ENCODE peak calls at places on chromosome 19, in ten cellular contexts. One of them, this sample, is unnamed.

GRCh38 chr19:10988380-10988779 is 27.6 kb downstream of the SMARCA4 start:
- DNase-seq in amniotic epithelial cell: no peak
- DNase-seq in endothelial cell: no peak
- DNase-seq in ovary: no peak
- DNase-seq in stimulated activated naive CD4-positive, alpha-beta T cell treated with Interleukin-2 at 50 U/mL for 16 hours: no peak
- DNase-seq in memory B cell: no peak
- DNase-seq in iris pigment epithelial cell: no peak
- DNase-seq in NCI-H1417: no peak
- DNase-seq in heart left ventricle: no peak
- DNase-seq in Right ventricle myocardium superior: no peak
- DNase-seq in this sample: no peak

GRCh38 chr19:46144756-46145155 is 3.3 kb upstream of the IGFL2 start:
- DNase-seq in NCI-H1417: no peak
- DNase-seq in ovary: no peak
- DNase-seq in Right ventricle myocardium superior: no peak
- DNase-seq in endothelial cell: no peak
- DNase-seq in iris pigment epithelial cell: no peak
- DNase-seq in amniotic epithelial cell: no peak
- DNase-seq in stimulated activated naive CD4-positive, alpha-beta T cell treated with Interleukin-2 at 50 U/mL for 16 hours: no peak
- DNase-seq in heart left ventricle: no peak
- DNase-seq in memory B cell: no peak
- DNase-seq in this sample: no peak

GRCh38 chr19:32881766-32882165 is 12.2 kb upstream of the SLC7A9 start:
- DNase-seq in NCI-H1417: peak; percentile 20
- DNase-seq in iris pigment epithelial cell: no peak
- DNase-seq in memory B cell: no peak
- DNase-seq in endothelial cell: no peak
- DNase-seq in amniotic epithelial cell: no peak
- DNase-seq in heart left ventricle: no peak
- DNase-seq in stimulated activated naive CD4-positive, alpha-beta T cell treated with Interleukin-2 at 50 U/mL for 16 hours: no peak
- DNase-seq in Right ventricle myocardium superior: no peak
- DNase-seq in ovary: no peak
- DNase-seq in this sample: no peak

GRCh38 chr19:49391581-49392399 is 3.7 kb downstream of the KASH5 start:
- DNase-seq in NCI-H1417: peak; percentile 83
- DNase-seq in stimulated activated naive CD4-positive, alpha-beta T cell treated with Interleukin-2 at 50 U/mL for 16 hours: peak; percentile 74
- DNase-seq in heart left ventricle: peak; percentile 81
- DNase-seq in iris pigment epithelial cell: peak; percentile 62
- DNase-seq in Right ventricle myocardium superior: peak; percentile 85
- DNase-seq in endothelial cell: peak; percentile 76
- DNase-seq in memory B cell: peak; percentile 70
- DNase-seq in amniotic epithelial cell: peak; percentile 56
- DNase-seq in ovary: peak; percentile 72
- DNase-seq in this sample: peak; percentile 78

GRCh38 chr19:36032251-36033104 is at the start of gene CLIP3:
- DNase-seq in heart left ventricle: peak; percentile 72
- DNase-seq in iris pigment epithelial cell: peak; percentile 48
- DNase-seq in memory B cell: no peak
- DNase-seq in endothelial cell: peak; percentile 73
- DNase-seq in NCI-H1417: peak; percentile 84
- DNase-seq in Right ventricle myocardium superior: peak; percentile 79
- DNase-seq in amniotic epithelial cell: peak; percentile 51
- DNase-seq in ovary: peak; percentile 87
- DNase-seq in stimulated activated naive CD4-positive, alpha-beta T cell treated with Interleukin-2 at 50 U/mL for 16 hours: no peak
- DNase-seq in this sample: peak; percentile 89

GRCh38 chr19:2717638-2718541 is 3.3 kb downstream of the DIRAS1 start:
- DNase-seq in NCI-H1417: no peak
- DNase-seq in endothelial cell: no peak
- DNase-seq in heart left ventricle: no peak
- DNase-seq in amniotic epithelial cell: no peak
- DNase-seq in ovary: no peak
- DNase-seq in memory B cell: no peak
- DNase-seq in stimulated activated naive CD4-positive, alpha-beta T cell treated with Interleukin-2 at 50 U/mL for 16 hours: no peak
- DNase-seq in Right ventricle myocardium superior: no peak
- DNase-seq in iris pigment epithelial cell: no peak
- DNase-seq in this sample: no peak

GRCh38 chr19:16418597-16418962 is 53.2 kb downstream of the EPS15L1 start:
- DNase-seq in ovary: no peak
- DNase-seq in memory B cell: no peak
- DNase-seq in endothelial cell: no peak
- DNase-seq in amniotic epithelial cell: no peak
- DNase-seq in Right ventricle myocardium superior: no peak
- DNase-seq in NCI-H1417: no peak
- DNase-seq in stimulated activated naive CD4-positive, alpha-beta T cell treated with Interleukin-2 at 50 U/mL for 16 hours: no peak
- DNase-seq in iris pigment epithelial cell: no peak
- DNase-seq in heart left ventricle: no peak
- DNase-seq in this sample: peak; percentile 33

GRCh38 chr19:35117017-35117570 is 1.5 kb downstream of the FXYD3 start:
- DNase-seq in ovary: no peak
- DNase-seq in memory B cell: no peak
- DNase-seq in heart left ventricle: no peak
- DNase-seq in Right ventricle myocardium superior: no peak
- DNase-seq in amniotic epithelial cell: no peak
- DNase-seq in stimulated activated naive CD4-positive, alpha-beta T cell treated with Interleukin-2 at 50 U/mL for 16 hours: no peak
- DNase-seq in iris pigment epithelial cell: no peak
- DNase-seq in NCI-H1417: no peak
- DNase-seq in endothelial cell: no peak
- DNase-seq in this sample: peak; percentile 13

GRCh38 chr19:10074153-10074552 is 12.0 kb upstream of the SHFL start:
- DNase-seq in memory B cell: peak; percentile 21
- DNase-seq in amniotic epithelial cell: peak; percentile 16
- DNase-seq in heart left ventricle: no peak
- DNase-seq in NCI-H1417: peak; percentile 34
- DNase-seq in ovary: no peak
- DNase-seq in endothelial cell: no peak
- DNase-seq in Right ventricle myocardium superior: no peak
- DNase-seq in stimulated activated naive CD4-positive, alpha-beta T cell treated with Interleukin-2 at 50 U/mL for 16 hours: peak; percentile 33
- DNase-seq in iris pigment epithelial cell: peak; percentile 38
- DNase-seq in this sample: no peak

GRCh38 chr19:51798958-51799310 is 4.0 kb downstream of the FPR3 start:
- DNase-seq in amniotic epithelial cell: no peak
- DNase-seq in heart left ventricle: peak; percentile 72
- DNase-seq in Right ventricle myocardium superior: peak; percentile 70
- DNase-seq in endothelial cell: no peak
- DNase-seq in iris pigment epithelial cell: no peak
- DNase-seq in stimulated activated naive CD4-positive, alpha-beta T cell treated with Interleukin-2 at 50 U/mL for 16 hours: no peak
- DNase-seq in NCI-H1417: no peak
- DNase-seq in ovary: no peak
- DNase-seq in memory B cell: no peak
- DNase-seq in this sample: peak; percentile 59

GRCh38 chr19:39362682-39363657 is 20.7 kb downstream of the SAMD4B start:
- DNase-seq in NCI-H1417: no peak
- DNase-seq in memory B cell: no peak
- DNase-seq in iris pigment epithelial cell: peak; percentile 78
- DNase-seq in ovary: no peak
- DNase-seq in heart left ventricle: no peak
- DNase-seq in stimulated activated naive CD4-positive, alpha-beta T cell treated with Interleukin-2 at 50 U/mL for 16 hours: no peak
- DNase-seq in amniotic epithelial cell: peak; percentile 78
- DNase-seq in Right ventricle myocardium superior: no peak
- DNase-seq in endothelial cell: no peak
- DNase-seq in this sample: no peak

GRCh38 chr19:6459356-6460098 is at the start of gene SLC25A23:
- DNase-seq in NCI-H1417: peak; percentile 85
- DNase-seq in memory B cell: peak; percentile 40
- DNase-seq in heart left ventricle: peak; percentile 77
- DNase-seq in endothelial cell: peak; percentile 77
- DNase-seq in stimulated activated naive CD4-positive, alpha-beta T cell treated with Interleukin-2 at 50 U/mL for 16 hours: peak; percentile 44
- DNase-seq in Right ventricle myocardium superior: peak; percentile 77
- DNase-seq in ovary: peak; percentile 77
- DNase-seq in amniotic epithelial cell: peak; percentile 73
- DNase-seq in iris pigment epithelial cell: peak; percentile 66
- DNase-seq in this sample: peak; percentile 68

GRCh38 chr19:30226464-30227070 is 145.6 kb upstream of the ZNF536 start:
- DNase-seq in heart left ventricle: no peak
- DNase-seq in iris pigment epithelial cell: no peak
- DNase-seq in ovary: no peak
- DNase-seq in Right ventricle myocardium superior: no peak
- DNase-seq in endothelial cell: no peak
- DNase-seq in stimulated activated naive CD4-positive, alpha-beta T cell treated with Interleukin-2 at 50 U/mL for 16 hours: no peak
- DNase-seq in memory B cell: no peak
- DNase-seq in amniotic epithelial cell: no peak
- DNase-seq in NCI-H1417: no peak
- DNase-seq in this sample: peak; percentile 65

GRCh38 chr19:34794289-34794960 is 21.4 kb upstream of the ZNF599 start:
- DNase-seq in heart left ventricle: no peak
- DNase-seq in endothelial cell: no peak
- DNase-seq in amniotic epithelial cell: peak; percentile 7
- DNase-seq in Right ventricle myocardium superior: no peak
- DNase-seq in NCI-H1417: no peak
- DNase-seq in memory B cell: no peak
- DNase-seq in stimulated activated naive CD4-positive, alpha-beta T cell treated with Interleukin-2 at 50 U/mL for 16 hours: no peak
- DNase-seq in ovary: no peak
- DNase-seq in iris pigment epithelial cell: peak; percentile 15
- DNase-seq in this sample: no peak

GRCh38 chr19:42097461-42097860 is 21.5 kb downstream of the ZNF574 start:
- DNase-seq in Right ventricle myocardium superior: no peak
- DNase-seq in endothelial cell: no peak
- DNase-seq in NCI-H1417: no peak
- DNase-seq in iris pigment epithelial cell: no peak
- DNase-seq in memory B cell: no peak
- DNase-seq in heart left ventricle: no peak
- DNase-seq in stimulated activated naive CD4-positive, alpha-beta T cell treated with Interleukin-2 at 50 U/mL for 16 hours: no peak
- DNase-seq in ovary: no peak
- DNase-seq in amniotic epithelial cell: no peak
- DNase-seq in this sample: no peak

GRCh38 chr19:46495789-46496099 is at the start of gene PNMA8B:
- DNase-seq in memory B cell: no peak
- DNase-seq in heart left ventricle: peak; percentile 79
- DNase-seq in endothelial cell: peak; percentile 85
- DNase-seq in NCI-H1417: peak; percentile 95
- DNase-seq in Right ventricle myocardium superior: peak; percentile 82
- DNase-seq in ovary: peak; percentile 89
- DNase-seq in iris pigment epithelial cell: peak; percentile 65
- DNase-seq in amniotic epithelial cell: no peak
- DNase-seq in stimulated activated naive CD4-positive, alpha-beta T cell treated with Interleukin-2 at 50 U/mL for 16 hours: no peak
- DNase-seq in this sample: peak; percentile 82

GRCh38 chr19:50916069-50916468 is 4.9 kb upstream of the KLK4 start:
- DNase-seq in memory B cell: no peak
- DNase-seq in Right ventricle myocardium superior: no peak
- DNase-seq in amniotic epithelial cell: no peak
- DNase-seq in NCI-H1417: no peak
- DNase-seq in iris pigment epithelial cell: no peak
- DNase-seq in heart left ventricle: no peak
- DNase-seq in endothelial cell: no peak
- DNase-seq in stimulated activated naive CD4-positive, alpha-beta T cell treated with Interleukin-2 at 50 U/mL for 16 hours: no peak
- DNase-seq in ovary: no peak
- DNase-seq in this sample: no peak

GRCh38 chr19:49861541-49862410 is 5.6 kb downstream of the PNKP start:
- DNase-seq in iris pigment epithelial cell: no peak
- DNase-seq in ovary: peak; percentile 71
- DNase-seq in heart left ventricle: no peak
- DNase-seq in NCI-H1417: peak; percentile 40
- DNase-seq in stimulated activated naive CD4-positive, alpha-beta T cell treated with Interleukin-2 at 50 U/mL for 16 hours: no peak
- DNase-seq in Right ventricle myocardium superior: no peak
- DNase-seq in memory B cell: no peak
- DNase-seq in amniotic epithelial cell: no peak
- DNase-seq in endothelial cell: no peak
- DNase-seq in this sample: peak; percentile 14

GRCh38 chr19:45995715-45996385 is 583 bp downstream of the CCDC61 start:
- DNase-seq in NCI-H1417: no peak
- DNase-seq in amniotic epithelial cell: peak; percentile 77
- DNase-seq in ovary: no peak
- DNase-seq in stimulated activated naive CD4-positive, alpha-beta T cell treated with Interleukin-2 at 50 U/mL for 16 hours: no peak
- DNase-seq in memory B cell: no peak
- DNase-seq in endothelial cell: no peak
- DNase-seq in Right ventricle myocardium superior: peak; percentile 1
- DNase-seq in heart left ventricle: no peak
- DNase-seq in iris pigment epithelial cell: peak; percentile 35
- DNase-seq in this sample: no peak

GRCh38 chr19:38815059-38816001 is 2.6 kb upstream of the LGALS4 start:
- DNase-seq in Right ventricle myocardium superior: no peak
- DNase-seq in NCI-H1417: no peak
- DNase-seq in amniotic epithelial cell: no peak
- DNase-seq in stimulated activated naive CD4-positive, alpha-beta T cell treated with Interleukin-2 at 50 U/mL for 16 hours: no peak
- DNase-seq in iris pigment epithelial cell: no peak
- DNase-seq in heart left ventricle: no peak
- DNase-seq in memory B cell: no peak
- DNase-seq in ovary: no peak
- DNase-seq in endothelial cell: no peak
- DNase-seq in this sample: no peak